ENCODE peak calls at places on chromosome 18, in ten cellular contexts. One of them, this sample, is unnamed.

GRCh38 chr18:23887035-23887434 is 127.5 kb upstream of the TTC39C start:
- DNase-seq in cardiac muscle cell: no peak
- DNase-seq in mammary epithelial cell: peak; percentile 30
- DNase-seq in IMR-90: no peak
- DNase-seq in prostate gland: no peak
- DNase-seq in colonic mucosa: no peak
- DNase-seq in lung: no peak
- DNase-seq in left ventricle myocardium inferior: no peak
- DNase-seq in adrenal gland: no peak
- DNase-seq in uterus: no peak
- DNase-seq in this sample: no peak

GRCh38 chr18:13453714-13454113 is 235.2 kb downstream of the LDLRAD4 start:
- DNase-seq in cardiac muscle cell: no peak
- DNase-seq in mammary epithelial cell: no peak
- DNase-seq in IMR-90: no peak
- DNase-seq in prostate gland: no peak
- DNase-seq in colonic mucosa: no peak
- DNase-seq in lung: no peak
- DNase-seq in left ventricle myocardium inferior: no peak
- DNase-seq in adrenal gland: peak; percentile 41
- DNase-seq in uterus: no peak
- DNase-seq in this sample: no peak

GRCh38 chr18:46950064-46950656 is 32.8 kb downstream of the KATNAL2 start:
- DNase-seq in cardiac muscle cell: peak; percentile 14
- DNase-seq in mammary epithelial cell: no peak
- DNase-seq in IMR-90: no peak
- DNase-seq in prostate gland: no peak
- DNase-seq in colonic mucosa: no peak
- DNase-seq in lung: no peak
- DNase-seq in left ventricle myocardium inferior: no peak
- DNase-seq in adrenal gland: no peak
- DNase-seq in uterus: no peak
- DNase-seq in this sample: peak; percentile 36

GRCh38 chr18:64592246-64592645 is 443.4 kb upstream of the LINC00305 start:
- DNase-seq in cardiac muscle cell: no peak
- DNase-seq in mammary epithelial cell: no peak
- DNase-seq in IMR-90: no peak
- DNase-seq in prostate gland: no peak
- DNase-seq in colonic mucosa: no peak
- DNase-seq in lung: no peak
- DNase-seq in left ventricle myocardium inferior: no peak
- DNase-seq in adrenal gland: no peak
- DNase-seq in uterus: no peak
- DNase-seq in this sample: no peak

GRCh38 chr18:24885266-24885665 is 424.8 kb downstream of the HRH4 start:
- DNase-seq in cardiac muscle cell: no peak
- DNase-seq in mammary epithelial cell: no peak
- DNase-seq in IMR-90: no peak
- DNase-seq in prostate gland: no peak
- DNase-seq in colonic mucosa: no peak
- DNase-seq in lung: no peak
- DNase-seq in left ventricle myocardium inferior: no peak
- DNase-seq in adrenal gland: no peak
- DNase-seq in uterus: no peak
- DNase-seq in this sample: no peak

GRCh38 chr18:23257686-23258565 is 122.6 kb downstream of the CABLES1 start:
- DNase-seq in cardiac muscle cell: peak; percentile 65
- DNase-seq in mammary epithelial cell: peak; percentile 35
- DNase-seq in IMR-90: peak; percentile 79
- DNase-seq in prostate gland: no peak
- DNase-seq in colonic mucosa: no peak
- DNase-seq in lung: no peak
- DNase-seq in left ventricle myocardium inferior: no peak
- DNase-seq in adrenal gland: no peak
- DNase-seq in uterus: no peak
- DNase-seq in this sample: peak; percentile 20

GRCh38 chr18:13973061-13973460 is 57.7 kb upstream of the MC2R start:
- DNase-seq in cardiac muscle cell: no peak
- DNase-seq in mammary epithelial cell: no peak
- DNase-seq in IMR-90: no peak
- DNase-seq in prostate gland: no peak
- DNase-seq in colonic mucosa: no peak
- DNase-seq in lung: no peak
- DNase-seq in left ventricle myocardium inferior: no peak
- DNase-seq in adrenal gland: no peak
- DNase-seq in uterus: no peak
- DNase-seq in this sample: no peak

GRCh38 chr18:26422472-26423162 is 125.7 kb downstream of the KCTD1 start:
- DNase-seq in cardiac muscle cell: no peak
- DNase-seq in mammary epithelial cell: no peak
- DNase-seq in IMR-90: no peak
- DNase-seq in prostate gland: no peak
- DNase-seq in colonic mucosa: no peak
- DNase-seq in lung: no peak
- DNase-seq in left ventricle myocardium inferior: no peak
- DNase-seq in adrenal gland: no peak
- DNase-seq in uterus: no peak
- DNase-seq in this sample: no peak

GRCh38 chr18:79868168-79868784 is 70.5 kb downstream of the KCNG2 start:
- DNase-seq in cardiac muscle cell: no peak
- DNase-seq in mammary epithelial cell: no peak
- DNase-seq in IMR-90: no peak
- DNase-seq in prostate gland: no peak
- DNase-seq in colonic mucosa: no peak
- DNase-seq in lung: no peak
- DNase-seq in left ventricle myocardium inferior: no peak
- DNase-seq in adrenal gland: no peak
- DNase-seq in uterus: no peak
- DNase-seq in this sample: no peak

GRCh38 chr18:30094556-30094955 is 948.0 kb downstream of the DSC3 start:
- DNase-seq in cardiac muscle cell: peak; percentile 58
- DNase-seq in mammary epithelial cell: peak; percentile 9
- DNase-seq in IMR-90: peak; percentile 21
- DNase-seq in prostate gland: no peak
- DNase-seq in colonic mucosa: no peak
- DNase-seq in lung: no peak
- DNase-seq in left ventricle myocardium inferior: no peak
- DNase-seq in adrenal gland: no peak
- DNase-seq in uterus: no peak
- DNase-seq in this sample: peak; percentile 46

DNA sequence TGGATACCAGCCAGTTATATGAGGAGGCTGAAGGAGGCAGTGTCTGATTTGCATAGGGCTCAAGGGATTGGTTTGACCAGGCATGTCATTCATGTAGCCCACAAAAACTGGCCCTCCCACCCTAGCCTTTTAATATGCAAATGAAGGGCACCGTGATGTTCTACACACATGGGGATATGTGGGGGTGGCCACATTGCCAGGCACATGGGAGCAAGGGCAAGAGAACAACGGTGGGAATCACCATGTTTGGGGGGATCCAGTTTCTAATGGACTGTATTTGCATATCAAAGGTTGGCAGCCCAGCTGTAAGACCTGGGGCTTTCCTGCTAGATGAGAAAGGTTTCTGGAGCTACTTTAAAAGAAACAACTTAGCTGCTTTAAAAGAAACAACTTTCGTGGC is 65.1 kb upstream of the SLC25A52 start:
- DNase-seq in cardiac muscle cell: no peak
- DNase-seq in mammary epithelial cell: no peak
- DNase-seq in IMR-90: no peak
- DNase-seq in prostate gland: no peak
- DNase-seq in colonic mucosa: no peak
- DNase-seq in lung: no peak
- DNase-seq in left ventricle myocardium inferior: no peak
- DNase-seq in adrenal gland: no peak
- DNase-seq in uterus: no peak
- DNase-seq in this sample: no peak
- H3K4me3 ChIP-seq in cardiac muscle cell: no peak overlapping the region
- H3K4me3 ChIP-seq in mammary epithelial cell: no peak overlapping the region
- H3K4me3 ChIP-seq in IMR-90: no peak overlapping the region
- H3K4me3 ChIP-seq in prostate gland: no peak overlapping the region
- H3K4me3 ChIP-seq in colonic mucosa: no peak overlapping the region
- H3K4me3 ChIP-seq in lung: no peak overlapping the region
- H3K4me3 ChIP-seq in left ventricle myocardium inferior: no peak overlapping the region
- H3K4me3 ChIP-seq in adrenal gland: no peak overlapping the region
- H3K4me3 ChIP-seq in uterus: no peak overlapping the region
- H3K4me3 ChIP-seq in this sample: no peak overlapping the region

GRCh38 chr18:76232813-76233212 is 262.2 kb downstream of the ZNF516 start:
- DNase-seq in cardiac muscle cell: no peak
- DNase-seq in mammary epithelial cell: peak; percentile 35
- DNase-seq in IMR-90: no peak
- DNase-seq in prostate gland: no peak
- DNase-seq in colonic mucosa: no peak
- DNase-seq in lung: no peak
- DNase-seq in left ventricle myocardium inferior: no peak
- DNase-seq in adrenal gland: no peak
- DNase-seq in uterus: no peak
- DNase-seq in this sample: no peak

GRCh38 chr18:76231402-76231801 is 263.6 kb downstream of the ZNF516 start:
- DNase-seq in cardiac muscle cell: no peak
- DNase-seq in mammary epithelial cell: peak; percentile 12
- DNase-seq in IMR-90: no peak
- DNase-seq in prostate gland: no peak
- DNase-seq in colonic mucosa: no peak
- DNase-seq in lung: no peak
- DNase-seq in left ventricle myocardium inferior: no peak
- DNase-seq in adrenal gland: no peak
- DNase-seq in uterus: no peak
- DNase-seq in this sample: no peak

GRCh38 chr18:76228716-76229115 is 266.3 kb downstream of the ZNF516 start:
- DNase-seq in cardiac muscle cell: no peak
- DNase-seq in mammary epithelial cell: no peak
- DNase-seq in IMR-90: no peak
- DNase-seq in prostate gland: no peak
- DNase-seq in colonic mucosa: no peak
- DNase-seq in lung: no peak
- DNase-seq in left ventricle myocardium inferior: no peak
- DNase-seq in adrenal gland: no peak
- DNase-seq in uterus: no peak
- DNase-seq in this sample: no peak

GRCh38 chr18:76232010-76232409 is 263.0 kb downstream of the ZNF516 start:
- DNase-seq in cardiac muscle cell: no peak
- DNase-seq in mammary epithelial cell: no peak
- DNase-seq in IMR-90: no peak
- DNase-seq in prostate gland: no peak
- DNase-seq in colonic mucosa: no peak
- DNase-seq in lung: no peak
- DNase-seq in left ventricle myocardium inferior: no peak
- DNase-seq in adrenal gland: no peak
- DNase-seq in uterus: no peak
- DNase-seq in this sample: no peak

GRCh38 chr18:76234559-76234958 is 260.5 kb downstream of the ZNF516 start:
- DNase-seq in cardiac muscle cell: peak; percentile 9
- DNase-seq in mammary epithelial cell: no peak
- DNase-seq in IMR-90: no peak
- DNase-seq in prostate gland: no peak
- DNase-seq in colonic mucosa: no peak
- DNase-seq in lung: no peak
- DNase-seq in left ventricle myocardium inferior: no peak
- DNase-seq in adrenal gland: no peak
- DNase-seq in uterus: no peak
- DNase-seq in this sample: no peak
- H3K36me3 ChIP-seq in cardiac muscle cell: no peaks in the 10 kb centered on the region
- H3K36me3 ChIP-seq in mammary epithelial cell: no peaks in the 10 kb centered on the region
- H3K36me3 ChIP-seq in IMR-90: no peaks in the 10 kb centered on the region
- H3K36me3 ChIP-seq in prostate gland: no peaks in the 10 kb centered on the region
- H3K36me3 ChIP-seq in colonic mucosa: no peaks in the 10 kb centered on the region
- H3K36me3 ChIP-seq in lung: no peaks in the 10 kb centered on the region
- H3K36me3 ChIP-seq in left ventricle myocardium inferior: no peaks in the 10 kb centered on the region
- H3K36me3 ChIP-seq in adrenal gland: no peaks in the 10 kb centered on the region
- H3K36me3 ChIP-seq in uterus: no peaks in the 10 kb centered on the region
- H3K36me3 ChIP-seq in this sample: no peaks in the 10 kb centered on the region

GRCh38 chr18:34647251-34647650 is 62.8 kb upstream of the DTNA start:
- DNase-seq in cardiac muscle cell: no peak
- DNase-seq in mammary epithelial cell: no peak
- DNase-seq in IMR-90: no peak
- DNase-seq in prostate gland: no peak
- DNase-seq in colonic mucosa: no peak
- DNase-seq in lung: no peak
- DNase-seq in left ventricle myocardium inferior: no peak
- DNase-seq in adrenal gland: no peak
- DNase-seq in uterus: no peak
- DNase-seq in this sample: no peak
- TF ChIP-seq CTCF in cardiac muscle cell: no peak
- TF ChIP-seq CTCF in mammary epithelial cell: no peak
- TF ChIP-seq CTCF in IMR-90: no peak
- TF ChIP-seq CTCF in prostate gland: no peak
- TF ChIP-seq CTCF in colonic mucosa: no peak
- TF ChIP-seq CTCF in lung: no peak
- TF ChIP-seq CTCF in left ventricle myocardium inferior: no peak
- TF ChIP-seq CTCF in adrenal gland: no peak
- TF ChIP-seq CTCF in uterus: no peak
- TF ChIP-seq CTCF in this sample: no peak

GRCh38 chr18:9103488-9103887 is 989 bp downstream of the NDUFV2 start:
- DNase-seq in cardiac muscle cell: peak; percentile 30
- DNase-seq in mammary epithelial cell: peak; percentile 29
- DNase-seq in IMR-90: peak; percentile 49
- DNase-seq in prostate gland: no peak
- DNase-seq in colonic mucosa: no peak
- DNase-seq in lung: no peak
- DNase-seq in left ventricle myocardium inferior: no peak
- DNase-seq in adrenal gland: no peak
- DNase-seq in uterus: no peak
- DNase-seq in this sample: peak; percentile 52

GRCh38 chr18:9104244-9104901 is 1.9 kb downstream of the NDUFV2 start:
- DNase-seq in cardiac muscle cell: no peak
- DNase-seq in mammary epithelial cell: no peak
- DNase-seq in IMR-90: no peak
- DNase-seq in prostate gland: no peak
- DNase-seq in colonic mucosa: no peak
- DNase-seq in lung: no peak
- DNase-seq in left ventricle myocardium inferior: no peak
- DNase-seq in adrenal gland: no peak
- DNase-seq in uterus: no peak
- DNase-seq in this sample: peak; percentile 64

GRCh38 chr18:9106094-9106493 is 3.6 kb downstream of the NDUFV2 start:
- DNase-seq in cardiac muscle cell: no peak
- DNase-seq in mammary epithelial cell: no peak
- DNase-seq in IMR-90: no peak
- DNase-seq in prostate gland: no peak
- DNase-seq in colonic mucosa: no peak
- DNase-seq in lung: no peak
- DNase-seq in left ventricle myocardium inferior: no peak
- DNase-seq in adrenal gland: no peak
- DNase-seq in uterus: no peak
- DNase-seq in this sample: no peak

GRCh38 chr18:9106800-9107574 is 4.5 kb downstream of the NDUFV2 start:
- DNase-seq in cardiac muscle cell: no peak
- DNase-seq in mammary epithelial cell: no peak
- DNase-seq in IMR-90: no peak
- DNase-seq in prostate gland: no peak
- DNase-seq in colonic mucosa: no peak
- DNase-seq in lung: no peak
- DNase-seq in left ventricle myocardium inferior: no peak
- DNase-seq in adrenal gland: no peak
- DNase-seq in uterus: no peak
- DNase-seq in this sample: no peak

DNA sequence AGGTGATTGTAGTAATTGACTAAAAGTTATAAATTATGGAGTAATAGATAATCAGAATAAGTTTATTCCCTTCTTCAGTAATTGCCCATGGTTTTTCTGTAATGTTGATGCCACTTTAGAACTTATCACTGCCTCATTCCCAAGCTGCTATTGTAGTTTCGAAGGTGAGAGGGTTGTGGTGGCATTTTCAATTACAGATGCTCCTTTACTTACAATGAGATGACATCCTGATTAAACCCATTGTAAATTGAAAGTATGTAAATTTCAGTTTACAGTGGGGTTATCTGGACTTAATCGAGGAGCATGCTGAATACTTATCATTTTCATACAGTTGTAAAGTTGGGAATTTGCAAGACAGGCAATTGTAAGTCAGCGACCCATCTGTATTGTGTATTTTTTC is 2.9 kb downstream of the NDUFV2 start:
- DNase-seq in cardiac muscle cell: no peak
- DNase-seq in mammary epithelial cell: no peak
- DNase-seq in IMR-90: no peak
- DNase-seq in prostate gland: no peak
- DNase-seq in colonic mucosa: no peak
- DNase-seq in lung: no peak
- DNase-seq in left ventricle myocardium inferior: no peak
- DNase-seq in adrenal gland: no peak
- DNase-seq in uterus: no peak
- DNase-seq in this sample: no peak
- H3K4me3 ChIP-seq in cardiac muscle cell: peak overlapping the region; percentile 64
- H3K4me3 ChIP-seq in mammary epithelial cell: peak overlapping the region; percentile 87
- H3K4me3 ChIP-seq in IMR-90: peak overlapping the region; percentile 35
- H3K4me3 ChIP-seq in prostate gland: peak overlapping the region; percentile 65
- H3K4me3 ChIP-seq in colonic mucosa: no peak overlapping the region
- H3K4me3 ChIP-seq in lung: no peak overlapping the region
- H3K4me3 ChIP-seq in left ventricle myocardium inferior: peak overlapping the region; percentile 88
- H3K4me3 ChIP-seq in adrenal gland: no peak overlapping the region
- H3K4me3 ChIP-seq in uterus: no peak overlapping the region
- H3K4me3 ChIP-seq in this sample: no peak overlapping the region

This sample was measured in bronchial epithelial cell.